ENCODE peak calls at places on chromosome 7, in seven cellular contexts. S, Z, T, D, L, A and H are unnamed samples.

GRCh38 chr7:7770228-7770627 is 51.8 kb upstream of the RPA3 start:
- DNase-seq in T (peak), L (no peak), S (no peak), Z (no peak), D (no peak), A (no peak), H (peak)

GRCh38 chr7:148121426-148121825 is 469.1 kb upstream of the C7orf33 start:
- DNase-seq in L (no peak), D (no peak), A (no peak), S (no peak), T (no peak), Z (no peak), H (no peak)

GRCh38 chr7:45888185-45888992 is at the start of gene IGFBP1:
- DNase-seq in A (no peak), T (peak), Z (no peak), L (peak), D (peak), S (peak), H (peak)

GRCh38 chr7:131042269-131043160 is 285.2 kb upstream of the MKLN1 start:
- DNase-seq in L (no peak), Z (no peak), D (peak), A (no peak), S (peak), T (no peak), H (no peak)

GRCh38 chr7:51950811-51951210 is 634.2 kb upstream of the COBL start:
- DNase-seq in A (no peak), S (peak), Z (no peak), T (no peak), D (peak), L (peak), H (no peak)

GRCh38 chr7:157136372-157136771 is 2.4 kb upstream of the UBE3C start:
- DNase-seq in A (peak), T (peak), L (no peak), D (peak), S (no peak), Z (no peak), H (peak)

GRCh38 chr7:45402480-45403218 is 171.5 kb upstream of the ADCY1 start:
- DNase-seq in A (no peak), T (peak), L (no peak), S (no peak), Z (no peak), D (no peak), H (no peak)

GRCh38 chr7:91411062-91411461 is 146.8 kb downstream of the FZD1 start:
- DNase-seq in S (no peak), L (no peak), A (no peak), T (no peak), D (no peak), Z (no peak), H (no peak)

GRCh38 chr7:7499892-7500291 is 35.8 kb downstream of the COL28A1 start:
- DNase-seq in S (no peak), T (no peak), Z (no peak), D (no peak), A (no peak), L (no peak), H (no peak)

GRCh38 chr7:139358541-139359365 is 941 bp upstream of the LUC7L2 start:
- DNase-seq in T (peak), L (no peak), D (peak), S (no peak), A (peak), Z (no peak), H (peak)

GRCh38 chr7:105532709-105533460 is 884 bp downstream of the RINT1 start:
- DNase-seq in Z (no peak), A (no peak), S (no peak), L (no peak), T (no peak), D (no peak), H (peak)

GRCh38 chr7:36735172-36735571 is 10.9 kb upstream of the AOAH start:
- DNase-seq in A (no peak), S (no peak), L (no peak), Z (no peak), D (no peak), T (no peak), H (no peak)

GRCh38 chr7:77680266-77680665 is 16.0 kb upstream of the RSBN1L start:
- DNase-seq in L (no peak), D (no peak), A (no peak), S (no peak), Z (no peak), T (peak), H (no peak)

GRCh38 chr7:16811555-16811954 is 6.8 kb upstream of the AGR2 start:
- DNase-seq in S (no peak), A (no peak), T (peak), D (no peak), L (no peak), Z (no peak), H (peak)

GRCh38 chr7:37765872-37766525 is 82.4 kb upstream of the NME8 start:
- DNase-seq in T (no peak), L (no peak), Z (no peak), S (no peak), A (no peak), D (no peak), H (no peak)
- H3K18ac ChIP-seq in T (no peak), L (no peak), Z (no peak), S (no peak), A (no peak), D (no peak), H (no peak)

GRCh38 chr7:141218941-141219340 is 145.1 kb downstream of the TMEM178B start:
- DNase-seq in A (no peak), D (no peak), L (no peak), S (no peak), T (no peak), Z (no peak), H (no peak)
- H3K18ac ChIP-seq in A (no peak), D (no peak), L (no peak), S (no peak), T (no peak), Z (no peak), H (no peak)

DNA sequence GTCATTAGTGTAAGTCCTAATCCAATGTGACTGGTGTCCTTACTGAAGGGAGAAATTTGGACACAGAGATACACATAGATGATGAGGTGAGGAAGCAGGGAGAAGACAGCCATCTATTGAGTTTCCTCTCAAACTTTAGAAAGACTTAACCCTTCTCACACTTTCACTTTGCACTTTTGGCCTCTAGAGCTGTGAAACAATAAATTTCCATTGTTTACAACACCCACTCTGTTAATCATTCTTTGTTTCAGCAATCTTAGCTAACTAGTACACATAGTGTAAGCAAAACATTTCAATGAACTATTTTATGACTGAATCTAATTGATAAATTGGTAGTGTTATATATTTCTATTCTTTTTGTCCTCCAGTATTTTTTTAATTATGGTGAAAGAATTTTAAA is 1092.8 kb upstream of the POT1 start:
- DNase-seq in L (no peak), S (no peak), T (no peak), D (no peak), A (no peak), Z (no peak), H (no peak)
- H3K18ac ChIP-seq in L (no peak), S (no peak), T (no peak), D (no peak), A (no peak), Z (no peak), H (no peak)

GRCh38 chr7:102916881-102917280 is 4.1 kb downstream of the LRRC17 start:
- DNase-seq in T (peak), Z (no peak), D (peak), S (no peak), A (no peak), L (no peak), H (no peak)
- H3K18ac ChIP-seq in T (no peak), Z (no peak), D (no peak), S (no peak), A (no peak), L (no peak), H (no peak)

GRCh38 chr7:146255604-146256003 is 139.0 kb downstream of the CNTNAP2 start:
- DNase-seq in A (no peak), L (no peak), D (no peak), S (no peak), T (no peak), Z (no peak), H (no peak)
- H3K18ac ChIP-seq in A (no peak), L (no peak), D (no peak), S (no peak), T (no peak), Z (no peak), H (no peak)